ENCODE peak calls at places on chromosomes 16 and 17, in four cellular contexts. L, Z, I and K are unnamed samples.

GRCh38 chr17:76039121-76039520 is 12.0 kb upstream of the EVPL start:
- DNase-seq in L (peak; percentile 40), Z (no peak), I (no peak), K (no peak)

GRCh38 chr17:42233148-42233547 is 38.9 kb upstream of the GHDC start:
- DNase-seq in L (no peak), Z (no peak), I (no peak), K (no peak)

GRCh38 chr17:17500999-17501605 is 4.9 kb upstream of the RASD1 start:
- DNase-seq in L (no peak), Z (no peak), I (peak; percentile 67), K (no peak)

GRCh38 chr17:71188811-71189492 is 931.9 kb upstream of the SOX9 start:
- DNase-seq in L (no peak), Z (no peak), I (no peak), K (no peak)

GRCh38 chr16:75086281-75086680 is 30.3 kb downstream of the LDHD start:
- DNase-seq in L (no peak), Z (no peak), I (no peak), K (no peak)

GRCh38 chr16:8967437-8967821 is 3.7 kb upstream of the USP7 start:
- DNase-seq in L (no peak), Z (no peak), I (no peak), K (no peak)

GRCh38 chr16:81652798-81653505 is 126.1 kb upstream of the PLCG2 start:
- DNase-seq in L (no peak), Z (no peak), I (peak; percentile 38), K (no peak)

GRCh38 chr17:6346986-6347385 is 87.9 kb downstream of the AIPL1 start:
- DNase-seq in L (no peak), Z (no peak), I (no peak), K (no peak)

GRCh38 chr16:57166951-57167350 is 18.9 kb downstream of the PSME3IP1 start:
- DNase-seq in L (no peak), Z (no peak), I (no peak), K (no peak)

GRCh38 chr16:2165861-2166260 is 10.3 kb downstream of the TRAF7 start:
- DNase-seq in L (no peak), Z (no peak), I (no peak), K (no peak)

GRCh38 chr16:87731607-87732006 is 34.2 kb downstream of the KLHDC4 start:
- DNase-seq in L (no peak), Z (no peak), I (no peak), K (no peak)

GRCh38 chr16:84063972-84064371 is 21.4 kb upstream of the SLC38A8 start:
- DNase-seq in L (no peak), Z (no peak), I (no peak), K (no peak)

GRCh38 chr17:40068917-40069750 is 6.4 kb downstream of the THRA start:
- DNase-seq in L (peak; percentile 97), Z (no peak), I (no peak), K (peak; percentile 53)

GRCh38 chr16:12467418-12468210 is 336.1 kb downstream of the CPPED1 start:
- DNase-seq in L (no peak), Z (no peak), I (no peak), K (no peak)

GRCh38 chr17:37848690-37849616 is 75.3 kb upstream of the TBC1D3K start:
- DNase-seq in L (no peak), Z (no peak), I (no peak), K (no peak)

GRCh38 chr17:4721203-4722135 is 9.8 kb upstream of the MED11 start:
- DNase-seq in L (no peak), Z (no peak), I (no peak), K (no peak)

GRCh38 chr16:19710191-19710908 is 7.7 kb downstream of the KNOP1 start:
- DNase-seq in L (no peak), Z (no peak), I (no peak), K (no peak)

DNA sequence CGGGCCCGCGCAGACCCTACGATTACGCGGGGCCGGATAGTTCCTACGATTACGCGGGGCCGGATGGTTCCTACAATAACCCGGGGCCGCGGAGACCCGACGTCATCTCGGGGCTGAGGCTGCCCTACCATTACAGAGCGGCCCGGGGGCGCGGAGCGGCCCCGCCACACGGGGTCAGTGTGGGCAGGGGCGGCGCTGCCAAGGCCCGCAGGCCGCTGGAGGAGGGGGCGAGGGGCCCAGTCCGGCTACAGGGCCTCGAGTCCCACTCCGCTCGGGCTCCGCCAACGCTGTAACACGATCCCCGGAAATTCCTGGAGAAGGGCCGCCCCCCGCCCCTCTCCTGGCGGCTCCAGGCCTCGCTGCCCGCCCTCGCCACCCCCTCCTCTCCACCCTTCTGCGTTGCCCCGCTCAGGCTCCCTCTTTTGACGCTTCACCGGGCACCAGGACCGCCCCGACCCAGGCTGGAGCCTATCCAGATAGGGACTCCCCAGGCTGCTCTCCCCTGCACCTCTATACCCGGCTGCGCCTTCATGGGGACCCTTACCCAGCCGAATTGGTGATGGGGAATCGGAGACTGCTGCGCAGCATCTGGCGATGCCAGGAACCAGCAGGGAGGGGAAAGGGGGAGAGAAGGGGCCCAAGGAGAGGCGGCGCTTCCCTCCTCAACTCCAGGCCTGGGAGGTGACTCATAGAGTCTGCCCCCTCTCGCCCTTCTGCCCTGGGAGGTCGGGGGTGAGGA is at the start of gene RAB34:
- DNase-seq in L (peak; percentile 86), Z (peak; percentile 78), I (peak; percentile 96), K (peak; percentile 73)
- TF ChIP-seq CTCF in L (no peak), Z (no peak), I (no peak), K (peak; percentile 60)

GRCh38 chr17:44200478-44201155 is 933 bp upstream of the ATXN7L3 start:
- DNase-seq in L (no peak), Z (no peak), I (no peak), K (no peak)

GRCh38 chr17:44198721-44199552 is 747 bp downstream of the ATXN7L3 start:
- DNase-seq in L (peak; percentile 54), Z (peak; percentile 77), I (peak; percentile 61), K (peak; percentile 41)

GRCh38 chr17:44197107-44197506 is 2.6 kb downstream of the ATXN7L3 start:
- DNase-seq in L (no peak), Z (no peak), I (no peak), K (no peak)

GRCh38 chr17:44197980-44198720 is 1.5 kb downstream of the ATXN7L3 start:
- DNase-seq in L (no peak), Z (no peak), I (no peak), K (no peak)

GRCh38 chr17:44199553-44200477 is at the start of gene ATXN7L3:
- DNase-seq in L (peak; percentile 100), Z (peak; percentile 99), I (peak; percentile 100), K (peak; percentile 93)
- TF ChIP-seq CTCF in L (no peak), Z (no peak), I (no peak), K (no peak)

GRCh38 chr16:78396673-78397072 is 297.2 kb downstream of the WWOX start:
- DNase-seq in L (no peak), Z (no peak), I (no peak), K (no peak)

GRCh38 chr16:78392585-78393195 is 293.2 kb downstream of the WWOX start:
- DNase-seq in L (no peak), Z (no peak), I (no peak), K (no peak)

GRCh38 chr16:78395035-78395434 is 295.6 kb downstream of the WWOX start:
- DNase-seq in L (no peak), Z (no peak), I (no peak), K (no peak)

GRCh38 chr16:78390828-78391227 is 291.4 kb downstream of the WWOX start:
- DNase-seq in L (no peak), Z (no peak), I (no peak), K (no peak)

DNA sequence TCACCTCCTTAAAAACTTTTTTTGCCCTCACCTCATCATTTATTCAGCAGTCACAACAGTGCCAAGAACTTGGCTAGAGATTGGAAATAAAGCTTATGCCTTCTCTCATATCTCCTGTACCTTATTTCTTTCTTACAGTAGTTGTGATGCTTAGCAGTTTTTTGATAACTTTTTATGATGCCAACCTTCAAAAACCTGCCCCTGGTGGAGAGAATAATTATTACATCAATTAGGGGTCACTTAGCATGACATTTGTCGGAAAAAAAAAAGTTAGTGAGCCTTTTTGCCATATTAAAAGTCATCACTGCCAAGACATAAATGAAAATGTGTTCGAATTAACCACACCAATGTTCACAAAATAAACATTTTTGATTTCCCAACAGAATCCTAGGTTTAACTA is 296.6 kb downstream of the WWOX start:
- DNase-seq in L (no peak), Z (no peak), I (no peak), K (no peak)
- TF ChIP-seq CTCF in L (no peak), Z (peak; percentile 88), I (no peak), K (peak; percentile 55)

DNA sequence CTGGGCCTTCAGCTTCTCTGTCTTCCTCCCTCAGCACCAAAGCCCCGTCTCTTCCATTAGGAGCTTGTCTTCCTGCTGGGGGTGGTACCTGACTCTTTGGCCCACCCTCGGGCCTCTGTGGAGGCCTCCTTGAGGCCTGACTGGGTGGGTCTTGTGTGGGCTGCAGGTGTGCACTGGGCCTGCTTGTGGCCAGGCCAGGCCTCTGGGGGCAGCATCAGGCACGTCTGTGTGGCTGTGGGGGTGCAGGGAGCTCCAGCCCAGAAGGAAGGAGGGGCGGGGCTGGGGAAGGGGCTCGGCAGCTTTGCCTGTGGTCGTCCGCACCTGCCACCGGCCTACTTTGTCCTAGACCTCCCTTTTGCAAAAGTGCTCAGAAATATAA is 7.0 kb downstream of the PIGQ start:
- DNase-seq in L (no peak), Z (no peak), I (peak; percentile 73), K (no peak)
- TF ChIP-seq CTCF in L (no peak), Z (no peak), I (no peak), K (no peak)

GRCh38 chr17:45812102-45812501 is 28.0 kb downstream of the CRHR1 start:
- DNase-seq in L (no peak), Z (no peak), I (no peak), K (no peak)
- TF ChIP-seq CTCF in L (no peak), Z (no peak), I (no peak), K (no peak)

DNA sequence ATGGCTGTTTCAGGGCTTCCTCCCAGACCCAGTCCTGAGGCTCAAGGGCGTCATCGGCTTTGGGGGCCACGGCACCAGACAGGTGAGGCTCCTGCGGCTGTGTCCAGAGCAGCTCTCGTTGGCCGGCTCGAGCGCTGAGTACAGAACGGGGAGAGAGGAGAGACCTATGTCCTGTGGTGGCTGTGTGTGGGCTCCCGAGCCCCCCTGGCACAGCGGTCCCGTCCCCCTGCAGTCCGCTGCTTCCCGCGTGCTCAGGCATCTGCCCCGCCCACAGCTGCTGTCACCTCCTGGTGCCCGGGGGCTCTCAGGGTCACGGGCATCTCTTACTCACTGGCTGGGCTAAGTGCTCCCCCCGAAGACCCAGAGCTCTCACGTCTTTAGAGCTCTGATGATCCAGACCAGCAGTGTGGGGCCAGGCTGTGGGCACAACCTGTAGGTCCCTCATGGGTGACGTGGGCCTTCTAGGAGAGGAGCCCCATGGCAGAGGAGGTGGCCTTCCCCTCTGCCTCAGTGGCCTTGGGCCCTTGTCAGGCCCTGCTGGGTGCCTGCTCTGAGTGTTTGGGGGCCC is 3.4 kb downstream of the WDR90 start:
- DNase-seq in L (no peak), Z (no peak), I (no peak), K (no peak)
- TF ChIP-seq CTCF in L (no peak), Z (no peak), I (no peak), K (no peak)